ENCODE peak calls at places on chromosomes 2 and 18, in four cellular contexts. V is psoas muscle, Y is heart right ventricle, U is mesenchymal stem cell. B is an unnamed sample. For H3K4me1, the result is how much of the 10 kb centered on the place peaks cover.

GRCh38 chr2:232521524-232521923 is 1.3 kb downstream of the PRSS56 start:
- DNase-seq in U (no peak), V (no peak), Y (no peak), B (no peak)

GRCh38 chr2:224722250-224722649 is 6.1 kb upstream of the CCDC195 start:
- DNase-seq in V (no peak), U (peak), Y (no peak), B (no peak)

GRCh38 chr18:14221689-14222088 is 89.5 kb upstream of the ZNF519 start:
- DNase-seq in V (no peak), U (no peak), Y (no peak), B (no peak)

GRCh38 chr2:38256610-38257009 is 120.5 kb downstream of the ATL2 start:
- DNase-seq in V (no peak), U (no peak), Y (no peak), B (no peak)

GRCh38 chr18:78980279-78980771 is 707 bp downstream of the SALL3 start:
- DNase-seq in V (no peak), U (no peak), Y (no peak), B (no peak)

GRCh38 chr18:76256897-76257500 is 238.0 kb downstream of the ZNF516 start:
- DNase-seq in U (peak), Y (peak), V (no peak), B (no peak)

GRCh38 chr2:134261398-134262131 is 7.7 kb downstream of the MGAT5 start:
- DNase-seq in U (peak), Y (no peak), V (no peak), B (no peak)

GRCh38 chr2:203155406-203155805 is 83.4 kb upstream of the CYP20A1 start:
- DNase-seq in Y (no peak), V (no peak), U (no peak), B (no peak)

GRCh38 chr18:80023173-80023572 is 11.1 kb upstream of the RBFA start:
- DNase-seq in V (no peak), U (no peak), Y (no peak), B (no peak)

GRCh38 chr18:3791258-3791657 is 341.3 kb downstream of the TGIF1 start:
- DNase-seq in Y (no peak), U (no peak), V (no peak), B (no peak)

GRCh38 chr2:75238670-75239330 is 39.5 kb upstream of the TACR1 start:
- DNase-seq in U (peak), V (no peak), Y (no peak), B (no peak)

GRCh38 chr2:165871025-165871424 is 77.0 kb upstream of the GALNT3 start:
- DNase-seq in U (no peak), Y (no peak), V (no peak), B (no peak)

GRCh38 chr2:28343971-28344715 is 48.5 kb upstream of the FOSL2 start:
- DNase-seq in V (no peak), U (no peak), Y (no peak), B (no peak)

GRCh38 chr2:75241696-75242095 is 42.4 kb upstream of the TACR1 start:
- DNase-seq in Y (no peak), U (no peak), V (no peak), B (no peak)

GRCh38 chr2:58879834-58880233 is 638.7 kb upstream of the FANCL start:
- DNase-seq in U (no peak), Y (no peak), V (no peak), B (no peak)

GRCh38 chr2:161427413-161428239 is 11.5 kb downstream of the TBR1 start:
- DNase-seq in V (no peak), Y (no peak), U (no peak), B (no peak)

GRCh38 chr18:61546598-61546997 is 213.4 kb downstream of the CDH20 start:
- DNase-seq in U (peak), V (no peak), Y (no peak), B (peak)

GRCh38 chr18:46893360-46893759 is 23.9 kb downstream of the PIAS2 start:
- DNase-seq in V (no peak), U (no peak), Y (no peak), B (no peak)

GRCh38 chr2:286774-287392 is 1.0 kb downstream of the ALKAL2 start:
- DNase-seq in U (peak), Y (no peak), V (peak), B (peak)

GRCh38 chr2:233079953-233080835 is 20.1 kb downstream of the INPP5D start:
- DNase-seq in V (no peak), Y (no peak), U (no peak), B (no peak)

GRCh38 chr2:101036562-101036961 is 34.5 kb downstream of the RPL31 start:
- DNase-seq in V (no peak), U (peak), Y (no peak), B (no peak)

GRCh38 chr2:99662761-99663341 is 173.0 kb upstream of the REV1 start:
- DNase-seq in V (no peak), U (peak), Y (peak), B (no peak)

GRCh38 chr18:13540783-13541182 is 185.6 kb downstream of the FAM210A start:
- DNase-seq in Y (no peak), U (no peak), V (no peak), B (peak)

GRCh38 chr18:22710628-22711380 is 222.3 kb upstream of the RBBP8 start:
- DNase-seq in U (peak), Y (peak), V (peak), B (peak)

GRCh38 chr2:196640031-196640548 is 575 bp downstream of the CCDC150 start:
- DNase-seq in Y (no peak), U (no peak), V (no peak), B (no peak)

GRCh38 chr2:28389399-28390240 is 3.0 kb upstream of the FOSL2 start:
- DNase-seq in U (no peak), Y (no peak), V (no peak), B (no peak)

GRCh38 chr2:232486558-232487384 is 863 bp downstream of the ECEL1 start:
- DNase-seq in U (no peak), Y (no peak), V (no peak), B (no peak)

GRCh38 chr2:127623388-127624320 is 22.3 kb upstream of the GPR17 start:
- DNase-seq in U (peak), Y (no peak), V (no peak), B (peak)

GRCh38 chr2:217740178-217740577 is 262.6 kb downstream of the TNS1 start:
- DNase-seq in V (no peak), U (no peak), Y (no peak), B (no peak)

GRCh38 chr2:113712941-113713340 is 43.5 kb downstream of the SLC35F5 start:
- DNase-seq in U (no peak), Y (no peak), V (no peak), B (no peak)

GRCh38 chr2:98464772-98465310 is 20.2 kb downstream of the INPP4A start:
- DNase-seq in Y (no peak), V (no peak), U (peak), B (no peak)

GRCh38 chr2:241739651-241740050 is 5.2 kb downstream of the D2HGDH start:
- DNase-seq in Y (no peak), V (no peak), U (peak), B (no peak)

GRCh38 chr2:209878701-209879100 is 107.1 kb downstream of the UNC80 start:
- DNase-seq in Y (no peak), V (no peak), U (no peak), B (no peak)
- H3K4me1 ChIP-seq in Y (under half), V (under half), U (under half), B (under half)

DNA sequence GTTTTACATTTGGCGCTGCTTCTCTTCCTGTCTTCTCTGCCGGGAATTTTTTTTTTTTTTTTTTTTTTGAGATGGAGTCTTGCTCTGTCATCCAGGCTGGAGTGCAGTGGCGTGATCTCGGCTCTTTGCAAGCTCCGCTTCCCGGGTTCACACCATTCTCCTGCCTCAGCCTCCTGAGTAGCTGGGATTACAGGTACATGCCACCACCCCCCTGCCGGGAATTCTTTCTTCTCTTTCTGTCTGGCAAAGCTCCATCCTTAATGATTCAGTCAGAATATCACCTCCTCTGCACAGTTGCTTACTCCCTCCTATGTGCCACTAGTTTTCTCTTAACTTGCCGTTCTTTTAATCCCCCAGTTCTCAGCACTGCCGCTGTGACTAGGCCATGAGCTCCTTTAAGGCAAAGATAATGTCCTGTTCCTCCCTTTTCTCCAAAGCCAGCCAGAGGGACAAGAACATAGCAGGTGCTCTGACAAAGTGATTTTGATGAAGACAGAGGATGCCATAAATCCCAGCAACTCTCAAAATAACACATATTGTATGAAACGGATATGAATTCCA is 112.1 kb upstream of the LRATD1 start:
- DNase-seq in U (no peak), V (no peak), Y (no peak), B (no peak)
- H3K4me3 ChIP-seq in U (no peak), V (no peak), Y (no peak), B (no peak)

GRCh38 chr2:46578966-46579365 is 99.6 kb downstream of the TMEM247 start:
- DNase-seq in V (no peak), Y (no peak), U (no peak), B (no peak)

GRCh38 chr2:46574457-46575354 is 95.3 kb downstream of the TMEM247 start:
- DNase-seq in Y (no peak), U (no peak), V (no peak), B (no peak)

GRCh38 chr2:46570396-46570795 is 91.0 kb downstream of the TMEM247 start:
- DNase-seq in U (no peak), Y (no peak), V (no peak), B (no peak)

GRCh38 chr2:46580416-46580815 is 101.1 kb downstream of the TMEM247 start:
- DNase-seq in V (no peak), Y (no peak), U (no peak), B (no peak)

DNA sequence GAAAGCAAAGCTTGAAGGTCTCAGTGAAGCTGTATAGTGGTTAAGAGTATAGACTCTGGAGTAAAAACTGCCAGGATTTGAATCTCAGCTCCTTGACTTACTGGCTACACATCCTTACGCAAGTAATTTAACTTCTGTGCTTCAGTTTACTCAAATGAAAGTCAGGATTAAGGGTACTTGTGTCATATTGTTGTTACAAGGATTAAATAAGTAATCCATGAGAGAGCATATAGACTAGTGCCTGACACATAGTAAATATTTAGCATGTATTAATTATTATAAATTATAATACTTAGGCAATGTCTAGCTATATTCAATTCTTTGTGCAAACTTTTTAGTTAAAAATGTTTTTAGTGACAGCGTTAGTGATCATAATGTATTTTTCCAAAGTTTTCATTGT is 96.1 kb downstream of the TMEM247 start:
- DNase-seq in U (no peak), Y (no peak), V (no peak), B (no peak)
- H3K4me1 ChIP-seq in U (under half), Y (under half), V (under half), B (under half)

DNA sequence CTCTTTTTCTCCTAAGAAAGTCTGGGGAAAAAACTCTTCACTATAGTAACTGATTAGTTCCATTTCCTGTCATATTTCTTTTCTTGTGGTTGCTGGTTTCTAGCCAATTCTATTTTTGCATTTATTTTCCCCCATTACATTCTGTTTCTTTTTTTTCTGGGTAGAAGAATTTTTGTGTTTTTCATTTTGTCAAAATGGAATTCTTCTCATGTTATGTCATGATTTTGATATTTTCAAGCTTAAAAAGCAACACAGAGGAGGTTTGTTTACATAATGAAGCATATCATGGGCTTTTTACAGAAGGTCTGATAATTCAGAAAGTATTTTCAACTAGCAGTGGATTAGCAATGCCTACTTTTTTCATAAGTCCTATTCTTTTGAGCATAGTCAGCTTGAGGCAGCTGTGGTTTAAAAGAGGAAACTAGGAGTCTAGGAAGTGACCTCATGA is 102.0 kb downstream of the MAP2 start:
- DNase-seq in U (peak), Y (no peak), V (no peak), B (no peak)
- H3K4me3 ChIP-seq in U (no peak), Y (no peak), V (peak), B (no peak)

GRCh38 chr18:74337155-74337911 is 21.7 kb downstream of the C18orf63 start:
- DNase-seq in Y (no peak), U (no peak), V (no peak), B (no peak)
- H3K4me1 ChIP-seq in Y (under half), U (under half), V (under half), B (under half)

GRCh38 chr2:43087413-43087812 is 139.0 kb downstream of the ZFP36L2 start:
- DNase-seq in Y (no peak), V (no peak), U (no peak), B (no peak)

GRCh38 chr2:43088148-43089073 is 138.0 kb downstream of the ZFP36L2 start:
- DNase-seq in U (peak), V (no peak), Y (no peak), B (no peak)

GRCh38 chr2:43083710-43084698 is 142.4 kb downstream of the ZFP36L2 start:
- DNase-seq in U (peak), V (peak), Y (peak), B (peak)

GRCh38 chr2:43084699-43085091 is 141.7 kb downstream of the ZFP36L2 start:
- DNase-seq in V (peak), Y (peak), U (peak), B (no peak)

DNA sequence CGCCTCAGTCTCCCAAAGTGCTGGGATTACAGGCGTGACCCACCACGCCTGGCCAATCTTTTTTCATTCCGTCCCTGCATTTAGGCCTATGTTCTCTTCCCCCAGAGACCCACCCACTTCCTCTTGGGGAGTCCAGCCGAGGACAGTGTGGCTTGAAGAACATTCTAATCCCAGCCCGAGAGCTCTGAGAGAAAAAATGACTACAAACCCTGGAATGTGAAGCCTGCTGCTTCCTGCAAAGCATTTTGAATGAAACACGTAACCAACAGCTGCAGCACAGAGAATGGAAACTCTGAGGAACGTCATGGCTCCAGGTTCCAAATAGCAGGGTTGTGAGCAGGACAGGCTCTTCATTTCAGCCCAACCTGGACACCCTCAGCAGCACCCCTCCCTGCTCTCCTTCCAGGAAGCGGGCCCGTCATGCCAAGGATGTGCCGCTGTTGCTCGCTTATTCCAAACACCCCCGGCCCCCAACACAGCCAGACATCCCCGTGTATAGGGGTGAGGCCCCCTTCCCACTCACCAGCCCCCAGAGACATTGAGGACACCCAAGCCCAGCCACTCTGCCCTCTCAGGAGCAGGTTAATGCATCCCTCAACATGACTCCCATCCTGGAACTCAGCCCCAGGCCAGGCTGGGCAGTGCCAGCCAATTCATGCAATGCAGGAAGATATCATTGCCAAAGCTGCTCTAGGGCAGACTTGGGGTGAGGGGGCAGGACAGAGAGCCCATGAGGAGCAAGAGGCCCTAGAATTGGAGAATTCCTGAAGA is 139.8 kb downstream of the ZFP36L2 start:
- DNase-seq in Y (peak), V (peak), U (peak), B (peak)
- H3K4me3 ChIP-seq in Y (no peak), V (no peak), U (no peak), B (no peak)

GRCh38 chr2:239229545-239230279 is 171.1 kb downstream of the HDAC4 start:
- DNase-seq in Y (no peak), U (peak), V (no peak), B (peak)
- H3K4me1 ChIP-seq in Y (under half), U (under half), V (half or more), B (under half)

DNA sequence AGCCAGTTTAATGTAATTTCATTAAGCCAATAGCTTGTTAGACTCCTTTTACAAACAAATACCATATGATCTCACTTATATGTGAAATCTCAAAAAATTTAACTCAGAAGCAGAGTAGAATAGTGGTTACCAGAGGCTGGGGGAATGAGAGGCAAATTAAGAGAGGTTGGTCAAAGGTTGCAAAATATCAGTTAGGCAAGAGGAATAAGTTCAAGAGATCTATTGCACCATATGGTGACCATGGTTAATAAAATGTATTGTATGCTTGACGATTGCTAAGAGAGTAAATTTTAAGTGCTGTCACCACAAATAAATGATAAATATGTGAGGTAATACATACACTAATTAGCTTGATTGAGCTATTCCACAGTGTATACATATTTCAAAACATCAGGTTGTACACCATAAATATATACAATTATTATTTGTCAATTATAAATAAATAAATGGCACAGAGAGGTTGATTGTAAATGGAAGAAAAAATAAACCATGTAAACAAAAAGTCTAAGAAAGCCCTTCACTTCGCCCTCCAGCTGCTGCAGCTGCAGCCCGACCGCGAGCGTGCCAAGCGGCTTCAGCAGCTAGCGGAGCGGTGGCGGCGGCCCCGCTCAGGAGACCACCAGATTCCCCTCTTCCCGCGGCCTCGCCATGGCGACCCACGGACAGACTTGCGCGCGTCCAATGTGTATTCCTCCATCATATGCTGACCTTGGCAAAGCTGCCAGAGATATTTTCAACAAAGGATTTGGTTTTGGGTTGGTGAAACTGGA is 23.0 kb upstream of the ACTR2 start:
- DNase-seq in V (no peak), U (no peak), Y (no peak), B (no peak)
- H3K4me3 ChIP-seq in V (no peak), U (no peak), Y (no peak), B (no peak)

B was measured in adrenal gland.